ENCODE peak calls at places on chromosomes 12 and 14, in nine cellular contexts. One of them, this sample, is unnamed.

GRCh38 chr12:127711108-127711507 is 555.9 kb upstream of the TMEM132C start:
- DNase-seq in keratinocyte: no peak
- DNase-seq in tibial nerve: no peak
- DNase-seq in CD8-positive, alpha-beta T cell: no peak
- DNase-seq in cardiac muscle cell: no peak
- DNase-seq in A549: no peak
- DNase-seq in body of pancreas: no peak
- DNase-seq in neural progenitor cell: peak; percentile 17
- DNase-seq in pancreas: no peak
- DNase-seq in this sample: no peak

GRCh38 chr12:40915172-40915571 is 222.9 kb downstream of the CNTN1 start:
- DNase-seq in CD8-positive, alpha-beta T cell: no peak
- DNase-seq in keratinocyte: no peak
- DNase-seq in A549: no peak
- DNase-seq in body of pancreas: no peak
- DNase-seq in cardiac muscle cell: no peak
- DNase-seq in neural progenitor cell: no peak
- DNase-seq in tibial nerve: no peak
- DNase-seq in pancreas: no peak
- DNase-seq in this sample: no peak

GRCh38 chr12:104011265-104011664 is 38.7 kb downstream of the GLT8D2 start:
- DNase-seq in CD8-positive, alpha-beta T cell: no peak
- DNase-seq in tibial nerve: no peak
- DNase-seq in neural progenitor cell: no peak
- DNase-seq in body of pancreas: no peak
- DNase-seq in pancreas: no peak
- DNase-seq in cardiac muscle cell: peak; percentile 84
- DNase-seq in keratinocyte: no peak
- DNase-seq in A549: peak; percentile 13
- DNase-seq in this sample: no peak

GRCh38 chr14:101991336-101991735 is 27.0 kb downstream of the DYNC1H1 start:
- DNase-seq in body of pancreas: no peak
- DNase-seq in cardiac muscle cell: no peak
- DNase-seq in pancreas: no peak
- DNase-seq in neural progenitor cell: no peak
- DNase-seq in A549: no peak
- DNase-seq in keratinocyte: no peak
- DNase-seq in tibial nerve: no peak
- DNase-seq in CD8-positive, alpha-beta T cell: no peak
- DNase-seq in this sample: no peak

GRCh38 chr14:92651106-92651792 is 97.2 kb downstream of the LGMN start:
- DNase-seq in cardiac muscle cell: peak; percentile 45
- DNase-seq in body of pancreas: peak; percentile 75
- DNase-seq in pancreas: no peak
- DNase-seq in tibial nerve: no peak
- DNase-seq in neural progenitor cell: no peak
- DNase-seq in CD8-positive, alpha-beta T cell: peak; percentile 94
- DNase-seq in A549: no peak
- DNase-seq in keratinocyte: no peak
- DNase-seq in this sample: peak; percentile 79

GRCh38 chr12:54001283-54002187 is 1.6 kb downstream of the HOXC9 start:
- DNase-seq in pancreas: no peak
- DNase-seq in A549: no peak
- DNase-seq in neural progenitor cell: no peak
- DNase-seq in CD8-positive, alpha-beta T cell: no peak
- DNase-seq in keratinocyte: no peak
- DNase-seq in tibial nerve: no peak
- DNase-seq in cardiac muscle cell: no peak
- DNase-seq in body of pancreas: no peak
- DNase-seq in this sample: no peak

GRCh38 chr12:1837541-1838206 is 17.3 kb downstream of the LRTM2 start:
- DNase-seq in keratinocyte: no peak
- DNase-seq in cardiac muscle cell: peak; percentile 12
- DNase-seq in A549: no peak
- DNase-seq in neural progenitor cell: no peak
- DNase-seq in body of pancreas: no peak
- DNase-seq in CD8-positive, alpha-beta T cell: no peak
- DNase-seq in tibial nerve: no peak
- DNase-seq in pancreas: no peak
- DNase-seq in this sample: no peak

GRCh38 chr12:31589896-31590729 is 823 bp downstream of the DENND5B start:
- DNase-seq in cardiac muscle cell: peak; percentile 72
- DNase-seq in body of pancreas: peak; percentile 79
- DNase-seq in keratinocyte: no peak
- DNase-seq in pancreas: peak; percentile 76
- DNase-seq in neural progenitor cell: peak; percentile 84
- DNase-seq in A549: peak; percentile 62
- DNase-seq in tibial nerve: peak; percentile 32
- DNase-seq in CD8-positive, alpha-beta T cell: peak; percentile 28
- DNase-seq in this sample: peak; percentile 80

GRCh38 chr14:45181329-45181728 is 45.6 kb downstream of the FANCM start:
- DNase-seq in A549: no peak
- DNase-seq in body of pancreas: no peak
- DNase-seq in tibial nerve: no peak
- DNase-seq in neural progenitor cell: no peak
- DNase-seq in keratinocyte: no peak
- DNase-seq in CD8-positive, alpha-beta T cell: no peak
- DNase-seq in pancreas: no peak
- DNase-seq in cardiac muscle cell: no peak
- DNase-seq in this sample: no peak

GRCh38 chr14:94673781-94674231 is 61.6 kb downstream of the SERPINA3 start:
- DNase-seq in CD8-positive, alpha-beta T cell: no peak
- DNase-seq in body of pancreas: no peak
- DNase-seq in neural progenitor cell: no peak
- DNase-seq in keratinocyte: no peak
- DNase-seq in cardiac muscle cell: peak; percentile 44
- DNase-seq in tibial nerve: no peak
- DNase-seq in A549: no peak
- DNase-seq in pancreas: no peak
- DNase-seq in this sample: no peak

GRCh38 chr12:2607881-2608607 is 186.7 kb upstream of the FKBP4 start:
- DNase-seq in tibial nerve: no peak
- DNase-seq in keratinocyte: no peak
- DNase-seq in A549: no peak
- DNase-seq in CD8-positive, alpha-beta T cell: no peak
- DNase-seq in body of pancreas: no peak
- DNase-seq in pancreas: no peak
- DNase-seq in cardiac muscle cell: no peak
- DNase-seq in neural progenitor cell: no peak
- DNase-seq in this sample: no peak

GRCh38 chr12:109967383-109968031 is 28.7 kb downstream of the GIT2 start:
- DNase-seq in keratinocyte: no peak
- DNase-seq in CD8-positive, alpha-beta T cell: no peak
- DNase-seq in A549: no peak
- DNase-seq in tibial nerve: no peak
- DNase-seq in body of pancreas: no peak
- DNase-seq in pancreas: no peak
- DNase-seq in cardiac muscle cell: no peak
- DNase-seq in neural progenitor cell: peak; percentile 27
- DNase-seq in this sample: no peak

GRCh38 chr14:38758661-38759060 is 344.4 kb downstream of the SEC23A start:
- DNase-seq in pancreas: no peak
- DNase-seq in cardiac muscle cell: no peak
- DNase-seq in body of pancreas: no peak
- DNase-seq in A549: no peak
- DNase-seq in tibial nerve: no peak
- DNase-seq in keratinocyte: no peak
- DNase-seq in neural progenitor cell: no peak
- DNase-seq in CD8-positive, alpha-beta T cell: no peak
- DNase-seq in this sample: no peak

GRCh38 chr14:38762845-38763244 is 340.2 kb downstream of the SEC23A start:
- DNase-seq in keratinocyte: no peak
- DNase-seq in cardiac muscle cell: no peak
- DNase-seq in CD8-positive, alpha-beta T cell: no peak
- DNase-seq in pancreas: no peak
- DNase-seq in body of pancreas: no peak
- DNase-seq in tibial nerve: no peak
- DNase-seq in A549: no peak
- DNase-seq in neural progenitor cell: no peak
- DNase-seq in this sample: no peak

GRCh38 chr14:38761033-38761432 is 342.0 kb downstream of the SEC23A start:
- DNase-seq in tibial nerve: no peak
- DNase-seq in CD8-positive, alpha-beta T cell: no peak
- DNase-seq in body of pancreas: no peak
- DNase-seq in neural progenitor cell: no peak
- DNase-seq in A549: no peak
- DNase-seq in cardiac muscle cell: no peak
- DNase-seq in pancreas: no peak
- DNase-seq in keratinocyte: no peak
- DNase-seq in this sample: no peak

GRCh38 chr14:38762436-38762835 is 340.6 kb downstream of the SEC23A start:
- DNase-seq in tibial nerve: no peak
- DNase-seq in pancreas: no peak
- DNase-seq in A549: no peak
- DNase-seq in keratinocyte: no peak
- DNase-seq in cardiac muscle cell: no peak
- DNase-seq in body of pancreas: no peak
- DNase-seq in neural progenitor cell: no peak
- DNase-seq in CD8-positive, alpha-beta T cell: no peak
- DNase-seq in this sample: no peak
- H3K4me1 ChIP-seq in tibial nerve: no peaks in the 10 kb centered on the region
- H3K4me1 ChIP-seq in pancreas: no peaks in the 10 kb centered on the region
- H3K4me1 ChIP-seq in A549: no peaks in the 10 kb centered on the region
- H3K4me1 ChIP-seq in keratinocyte: no peaks in the 10 kb centered on the region
- H3K4me1 ChIP-seq in cardiac muscle cell: no peaks in the 10 kb centered on the region
- H3K4me1 ChIP-seq in body of pancreas: no peaks in the 10 kb centered on the region
- H3K4me1 ChIP-seq in neural progenitor cell: no peaks in the 10 kb centered on the region
- H3K4me1 ChIP-seq in CD8-positive, alpha-beta T cell: no peaks in the 10 kb centered on the region
- H3K4me1 ChIP-seq in this sample: peaks cover 11% of the 10 kb centered on the region

GRCh38 chr14:54652890-54653201 is 85.9 kb downstream of the SAMD4A start:
- DNase-seq in neural progenitor cell: no peak
- DNase-seq in cardiac muscle cell: no peak
- DNase-seq in CD8-positive, alpha-beta T cell: no peak
- DNase-seq in pancreas: no peak
- DNase-seq in keratinocyte: no peak
- DNase-seq in A549: no peak
- DNase-seq in body of pancreas: no peak
- DNase-seq in tibial nerve: no peak
- DNase-seq in this sample: no peak

GRCh38 chr14:54652188-54652889 is 85.4 kb downstream of the SAMD4A start:
- DNase-seq in tibial nerve: peak; percentile 85
- DNase-seq in neural progenitor cell: peak; percentile 65
- DNase-seq in CD8-positive, alpha-beta T cell: no peak
- DNase-seq in A549: peak; percentile 91
- DNase-seq in body of pancreas: peak; percentile 81
- DNase-seq in pancreas: peak; percentile 57
- DNase-seq in keratinocyte: peak; percentile 89
- DNase-seq in cardiac muscle cell: peak; percentile 99
- DNase-seq in this sample: peak; percentile 48

GRCh38 chr14:54651018-54651351 is 84.1 kb downstream of the SAMD4A start:
- DNase-seq in A549: peak; percentile 21
- DNase-seq in CD8-positive, alpha-beta T cell: no peak
- DNase-seq in tibial nerve: no peak
- DNase-seq in cardiac muscle cell: no peak
- DNase-seq in pancreas: no peak
- DNase-seq in body of pancreas: no peak
- DNase-seq in keratinocyte: no peak
- DNase-seq in neural progenitor cell: no peak
- DNase-seq in this sample: no peak

GRCh38 chr14:54650331-54651017 is 83.5 kb downstream of the SAMD4A start:
- DNase-seq in keratinocyte: peak; percentile 52
- DNase-seq in CD8-positive, alpha-beta T cell: no peak
- DNase-seq in body of pancreas: peak; percentile 58
- DNase-seq in A549: peak; percentile 21
- DNase-seq in neural progenitor cell: no peak
- DNase-seq in pancreas: no peak
- DNase-seq in tibial nerve: peak; percentile 78
- DNase-seq in cardiac muscle cell: peak; percentile 59
- DNase-seq in this sample: no peak

DNA sequence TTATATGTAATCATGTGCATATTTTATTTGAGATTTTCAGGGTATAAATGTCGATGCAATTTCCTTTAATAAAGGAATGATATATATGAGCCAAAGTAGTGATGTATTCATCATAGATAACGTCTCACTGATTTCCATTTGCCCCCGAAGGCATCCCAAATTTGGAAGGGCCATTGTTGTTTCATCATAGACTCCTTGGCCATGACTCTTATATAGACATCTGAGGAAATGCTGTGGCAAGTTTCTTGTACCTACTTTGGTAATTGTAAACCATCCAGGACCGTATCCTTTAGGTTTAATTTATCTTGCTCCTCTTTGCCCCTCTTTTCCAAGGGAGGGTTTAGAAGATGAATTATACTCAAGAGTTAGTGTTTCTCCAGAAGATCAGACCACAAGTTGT is 84.7 kb downstream of the SAMD4A start:
- DNase-seq in neural progenitor cell: no peak
- DNase-seq in cardiac muscle cell: no peak
- DNase-seq in pancreas: no peak
- DNase-seq in tibial nerve: no peak
- DNase-seq in body of pancreas: no peak
- DNase-seq in CD8-positive, alpha-beta T cell: no peak
- DNase-seq in keratinocyte: no peak
- DNase-seq in A549: no peak
- DNase-seq in this sample: no peak
- H3K4me1 ChIP-seq in neural progenitor cell: peaks cover 54% of the 10 kb centered on the region
- H3K4me1 ChIP-seq in cardiac muscle cell: peaks cover 25% of the 10 kb centered on the region
- H3K4me1 ChIP-seq in pancreas: no peaks in the 10 kb centered on the region
- H3K4me1 ChIP-seq in tibial nerve: no peaks in the 10 kb centered on the region
- H3K4me1 ChIP-seq in body of pancreas: no peaks in the 10 kb centered on the region
- H3K4me1 ChIP-seq in CD8-positive, alpha-beta T cell: no peaks in the 10 kb centered on the region
- H3K4me1 ChIP-seq in keratinocyte: peaks cover 39% of the 10 kb centered on the region
- H3K4me1 ChIP-seq in A549: peaks cover 52% of the 10 kb centered on the region
- H3K4me1 ChIP-seq in this sample: peaks cover 4% of the 10 kb centered on the region

DNA sequence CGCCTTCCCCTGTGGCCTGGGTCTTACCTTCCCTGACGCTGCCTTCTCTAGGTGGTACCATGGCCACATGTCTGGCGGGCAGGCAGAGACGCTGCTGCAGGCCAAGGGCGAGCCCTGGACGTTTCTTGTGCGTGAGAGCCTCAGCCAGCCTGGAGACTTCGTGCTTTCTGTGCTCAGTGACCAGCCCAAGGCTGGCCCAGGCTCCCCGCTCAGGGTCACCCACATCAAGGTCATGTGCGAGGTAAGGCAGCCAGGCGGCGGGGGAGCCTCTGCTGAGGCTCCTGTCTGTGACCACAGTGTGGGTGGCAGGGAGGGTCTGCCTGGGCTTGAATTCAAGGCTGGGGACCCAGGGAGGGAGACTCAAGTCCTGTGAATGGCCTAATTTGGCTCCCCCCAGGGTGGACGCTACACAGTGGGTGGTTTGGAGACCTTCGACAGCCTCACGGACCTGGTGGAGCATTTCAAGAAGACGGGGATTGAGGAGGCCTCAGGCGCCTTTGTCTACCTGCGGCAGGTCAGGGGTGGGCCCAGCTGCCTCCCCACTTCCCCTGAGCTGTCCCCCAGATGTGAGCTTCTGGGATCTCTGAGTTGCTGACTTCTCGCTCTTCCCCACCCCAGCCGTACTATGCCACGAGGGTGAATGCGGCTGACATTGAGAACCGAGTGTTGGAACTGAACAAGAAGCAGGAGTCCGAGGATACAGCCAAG is 3.8 kb downstream of the PTPN6 start:
- DNase-seq in neural progenitor cell: no peak
- DNase-seq in CD8-positive, alpha-beta T cell: no peak
- DNase-seq in keratinocyte: no peak
- DNase-seq in A549: no peak
- DNase-seq in tibial nerve: no peak
- DNase-seq in cardiac muscle cell: no peak
- DNase-seq in pancreas: no peak
- DNase-seq in body of pancreas: no peak
- DNase-seq in this sample: no peak
- H3K4me1 ChIP-seq in neural progenitor cell: no peaks in the 10 kb centered on the region
- H3K4me1 ChIP-seq in CD8-positive, alpha-beta T cell: peaks cover 70% of the 10 kb centered on the region
- H3K4me1 ChIP-seq in keratinocyte: peaks cover 16% of the 10 kb centered on the region
- H3K4me1 ChIP-seq in A549: no peaks in the 10 kb centered on the region
- H3K4me1 ChIP-seq in tibial nerve: no peaks in the 10 kb centered on the region
- H3K4me1 ChIP-seq in cardiac muscle cell: no peaks in the 10 kb centered on the region
- H3K4me1 ChIP-seq in pancreas: no peaks in the 10 kb centered on the region
- H3K4me1 ChIP-seq in body of pancreas: no peaks in the 10 kb centered on the region
- H3K4me1 ChIP-seq in this sample: peaks cover 16% of the 10 kb centered on the region

GRCh38 chr14:51491776-51492175 is 159.9 kb upstream of the FRMD6 start:
- DNase-seq in body of pancreas: no peak
- DNase-seq in pancreas: no peak
- DNase-seq in cardiac muscle cell: no peak
- DNase-seq in CD8-positive, alpha-beta T cell: no peak
- DNase-seq in tibial nerve: no peak
- DNase-seq in A549: no peak
- DNase-seq in keratinocyte: no peak
- DNase-seq in neural progenitor cell: no peak
- DNase-seq in this sample: no peak
- H3K4me1 ChIP-seq in body of pancreas: no peaks in the 10 kb centered on the region
- H3K4me1 ChIP-seq in pancreas: no peaks in the 10 kb centered on the region
- H3K4me1 ChIP-seq in cardiac muscle cell: no peaks in the 10 kb centered on the region
- H3K4me1 ChIP-seq in CD8-positive, alpha-beta T cell: no peaks in the 10 kb centered on the region
- H3K4me1 ChIP-seq in tibial nerve: no peaks in the 10 kb centered on the region
- H3K4me1 ChIP-seq in A549: peaks cover 4% of the 10 kb centered on the region
- H3K4me1 ChIP-seq in keratinocyte: peaks cover 35% of the 10 kb centered on the region
- H3K4me1 ChIP-seq in neural progenitor cell: no peaks in the 10 kb centered on the region
- H3K4me1 ChIP-seq in this sample: no peaks in the 10 kb centered on the region